ENCODE peak calls at places on chromosomes 16 and 17, in four cellular contexts. One of them, this sample, is unnamed.

GRCh38 chr17:41547921-41548843 is 20.1 kb upstream of the KRT19 start:
- DNase-seq in HepG2: no peak
- DNase-seq in K562: peak; percentile 54
- DNase-seq in WTC11: peak; percentile 23
- DNase-seq in this sample: no peak

GRCh38 chr17:30225919-30226553 is 9.5 kb downstream of the SLC6A4 start:
- DNase-seq in K562: no peak
- DNase-seq in HepG2: peak; percentile 96
- DNase-seq in WTC11: no peak
- DNase-seq in this sample: no peak

GRCh38 chr17:57114085-57114673 is 29.1 kb downstream of the AKAP1 start:
- DNase-seq in HepG2: peak; percentile 41
- DNase-seq in K562: peak; percentile 75
- DNase-seq in WTC11: peak; percentile 88
- DNase-seq in this sample: peak; percentile 88

GRCh38 chr16:82773018-82773417 is 146.2 kb downstream of the CDH13 start:
- DNase-seq in WTC11: no peak
- DNase-seq in K562: no peak
- DNase-seq in HepG2: no peak
- DNase-seq in this sample: no peak

GRCh38 chr16:22631264-22631663 is 120.6 kb downstream of the NPIPB5 start:
- DNase-seq in K562: no peak
- DNase-seq in WTC11: no peak
- DNase-seq in HepG2: no peak
- DNase-seq in this sample: no peak

GRCh38 chr17:9360610-9361571 is 214.7 kb downstream of the STX8 start:
- DNase-seq in WTC11: no peak
- DNase-seq in K562: no peak
- DNase-seq in HepG2: peak; percentile 90
- DNase-seq in this sample: no peak

GRCh38 chr17:68101075-68101991 is 65.8 kb downstream of the KPNA2 start:
- DNase-seq in HepG2: peak; percentile 93
- DNase-seq in WTC11: peak; percentile 94
- DNase-seq in K562: peak; percentile 64
- DNase-seq in this sample: peak; percentile 77

GRCh38 chr17:13228225-13228624 is 210.4 kb upstream of the ELAC2 start:
- DNase-seq in HepG2: no peak
- DNase-seq in WTC11: no peak
- DNase-seq in K562: no peak
- DNase-seq in this sample: no peak

GRCh38 chr16:13780841-13781553 is 139.0 kb upstream of the ERCC4 start:
- DNase-seq in HepG2: no peak
- DNase-seq in K562: no peak
- DNase-seq in WTC11: no peak
- DNase-seq in this sample: no peak

GRCh38 chr17:8488931-8489330 is 53.2 kb downstream of the NDEL1 start:
- DNase-seq in WTC11: no peak
- DNase-seq in K562: no peak
- DNase-seq in HepG2: no peak
- DNase-seq in this sample: no peak

GRCh38 chr16:83599789-83600462 is 207.9 kb upstream of the HSBP1 start:
- DNase-seq in WTC11: no peak
- DNase-seq in HepG2: no peak
- DNase-seq in K562: no peak
- DNase-seq in this sample: no peak

GRCh38 chr16:3317315-3317999 is 12.2 kb downstream of the ZNF75A start:
- DNase-seq in HepG2: no peak
- DNase-seq in K562: no peak
- DNase-seq in WTC11: no peak
- DNase-seq in this sample: no peak

GRCh38 chr16:85027349-85027967 is at the start of gene KIAA0513:
- DNase-seq in K562: peak; percentile 100
- DNase-seq in WTC11: peak; percentile 91
- DNase-seq in HepG2: peak; percentile 91
- DNase-seq in this sample: peak; percentile 99

GRCh38 chr17:60165976-60166375 is 16.2 kb downstream of the CA4 start:
- DNase-seq in HepG2: no peak
- DNase-seq in WTC11: no peak
- DNase-seq in K562: peak; percentile 12
- DNase-seq in this sample: peak; percentile 4

GRCh38 chr17:43554857-43555256 is 8.7 kb upstream of the ETV4 start:
- DNase-seq in K562: no peak
- DNase-seq in HepG2: no peak
- DNase-seq in WTC11: no peak
- DNase-seq in this sample: no peak

GRCh38 chr17:15981646-15982580 is 17.6 kb downstream of the ZSWIM7 start:
- DNase-seq in K562: peak; percentile 37
- DNase-seq in WTC11: no peak
- DNase-seq in HepG2: no peak
- DNase-seq in this sample: no peak

GRCh38 chr17:73513426-73513825 is 130.8 kb downstream of the SDK2 start:
- DNase-seq in HepG2: no peak
- DNase-seq in WTC11: no peak
- DNase-seq in K562: no peak
- DNase-seq in this sample: no peak

GRCh38 chr16:4263504-4264436 is 9.1 kb downstream of the TFAP4 start:
- DNase-seq in WTC11: peak; percentile 86
- DNase-seq in HepG2: peak; percentile 47
- DNase-seq in K562: peak; percentile 95
- DNase-seq in this sample: peak; percentile 86

GRCh38 chr17:32503251-32504165 is 16.7 kb downstream of the CDK5R1 start:
- DNase-seq in K562: no peak
- DNase-seq in WTC11: no peak
- DNase-seq in HepG2: no peak
- DNase-seq in this sample: no peak

GRCh38 chr17:63919311-63919723 is 678 bp upstream of the GH1 start:
- DNase-seq in HepG2: peak; percentile 44
- DNase-seq in WTC11: peak; percentile 81
- DNase-seq in K562: peak; percentile 78
- DNase-seq in this sample: peak; percentile 80

GRCh38 chr17:49359990-49360795 is 1.9 kb downstream of the ZNF652 start:
- DNase-seq in K562: no peak
- DNase-seq in WTC11: no peak
- DNase-seq in HepG2: no peak
- DNase-seq in this sample: no peak

GRCh38 chr17:49362723-49363117 is 670 bp upstream of the ZNF652 start:
- DNase-seq in WTC11: no peak
- DNase-seq in HepG2: no peak
- DNase-seq in K562: no peak
- DNase-seq in this sample: no peak

GRCh38 chr17:49360796-49361128 is 1.3 kb downstream of the ZNF652 start:
- DNase-seq in HepG2: no peak
- DNase-seq in K562: no peak
- DNase-seq in WTC11: no peak
- DNase-seq in this sample: no peak

GRCh38 chr17:49361902-49362722 is at the start of gene ZNF652:
- DNase-seq in HepG2: peak; percentile 96
- DNase-seq in K562: peak; percentile 98
- DNase-seq in WTC11: peak; percentile 98
- DNase-seq in this sample: peak; percentile 98

GRCh38 chr17:49361129-49361901 is 735 bp downstream of the ZNF652 start:
- DNase-seq in HepG2: peak; percentile 62
- DNase-seq in K562: peak; percentile 50
- DNase-seq in WTC11: peak; percentile 19
- DNase-seq in this sample: no peak
- TF ChIP-seq SP1 in HepG2: no peak
- TF ChIP-seq SP1 in K562: no peak
- TF ChIP-seq SP1 in WTC11: no peak
- TF ChIP-seq SP1 in this sample: no peak

GRCh38 chr17:76511562-76512365 is 10.5 kb upstream of the RHBDF2 start:
- DNase-seq in WTC11: no peak
- DNase-seq in HepG2: no peak
- DNase-seq in K562: no peak
- DNase-seq in this sample: no peak

GRCh38 chr17:76515291-76515949 is 14.2 kb upstream of the RHBDF2 start:
- DNase-seq in WTC11: no peak
- DNase-seq in HepG2: no peak
- DNase-seq in K562: no peak
- DNase-seq in this sample: no peak

GRCh38 chr17:76512366-76513305 is 11.4 kb upstream of the RHBDF2 start:
- DNase-seq in HepG2: no peak
- DNase-seq in WTC11: no peak
- DNase-seq in K562: no peak
- DNase-seq in this sample: no peak

GRCh38 chr17:76517638-76518038 is 16.4 kb upstream of the RHBDF2 start:
- DNase-seq in K562: no peak
- DNase-seq in HepG2: peak; percentile 50
- DNase-seq in WTC11: no peak
- DNase-seq in this sample: no peak

DNA sequence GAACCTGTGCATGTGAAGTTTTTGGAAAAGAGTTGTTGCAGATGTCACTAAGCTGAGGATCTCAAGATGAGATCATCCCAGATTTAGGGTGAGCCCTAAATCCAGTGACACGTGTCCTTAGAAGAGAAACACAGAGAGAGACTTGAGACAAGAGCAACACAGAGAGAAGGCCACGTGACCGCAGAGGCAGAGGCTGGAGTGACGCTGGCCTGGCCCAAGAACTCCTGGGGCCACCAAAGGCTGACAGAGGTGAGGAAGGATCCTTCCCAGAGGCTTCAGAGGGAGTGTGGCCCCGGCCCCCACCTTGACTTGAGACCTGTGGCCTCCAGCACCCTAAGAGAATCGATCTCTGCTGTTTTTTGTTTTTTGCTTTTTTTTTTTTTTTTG is 12.1 kb upstream of the RHBDF2 start:
- DNase-seq in HepG2: no peak
- DNase-seq in K562: no peak
- DNase-seq in WTC11: no peak
- DNase-seq in this sample: no peak
- TF ChIP-seq ELF4 in HepG2: no peak
- TF ChIP-seq ELF4 in K562: no peak
- TF ChIP-seq ELF4 in WTC11: no peak
- TF ChIP-seq ELF4 in this sample: no peak

DNA sequence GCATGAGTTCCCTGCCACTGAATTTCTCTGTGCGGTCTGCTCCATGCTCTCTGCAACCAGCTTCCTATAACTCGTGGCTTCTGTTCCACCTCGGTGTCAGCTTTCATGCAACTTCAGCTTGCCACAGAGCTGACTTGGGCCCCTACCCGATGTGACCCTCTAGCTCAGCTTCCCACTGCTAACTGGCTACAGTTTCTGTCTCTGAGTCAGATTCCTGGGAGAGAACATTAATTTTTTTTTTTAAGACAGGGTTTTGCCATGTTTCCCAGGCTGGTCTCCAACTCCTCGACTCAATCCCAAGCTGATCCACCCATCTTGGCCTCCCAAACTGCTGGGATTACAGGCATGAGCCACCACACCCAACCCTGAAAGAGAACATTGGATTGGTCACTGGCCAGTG is 35.5 kb upstream of the PSMD7 start:
- DNase-seq in HepG2: no peak
- DNase-seq in WTC11: no peak
- DNase-seq in K562: no peak
- DNase-seq in this sample: no peak
- TF ChIP-seq SP1 in HepG2: no peak
- TF ChIP-seq SP1 in WTC11: no peak
- TF ChIP-seq SP1 in K562: no peak
- TF ChIP-seq SP1 in this sample: no peak

GRCh38 chr16:57257455-57258070 is 12.5 kb downstream of the ARL2BP start:
- DNase-seq in HepG2: no peak
- DNase-seq in WTC11: no peak
- DNase-seq in K562: no peak
- DNase-seq in this sample: no peak
- TF ChIP-seq ELF4 in HepG2: no peak
- TF ChIP-seq ELF4 in WTC11: no peak
- TF ChIP-seq ELF4 in K562: no peak
- TF ChIP-seq ELF4 in this sample: no peak

GRCh38 chr17:4045477-4045876 is 81.2 kb upstream of the ATP2A3 start:
- DNase-seq in HepG2: no peak
- DNase-seq in WTC11: no peak
- DNase-seq in K562: no peak
- DNase-seq in this sample: no peak

GRCh38 chr17:4049546-4049945 is 85.3 kb upstream of the ATP2A3 start:
- DNase-seq in HepG2: no peak
- DNase-seq in WTC11: no peak
- DNase-seq in K562: no peak
- DNase-seq in this sample: no peak

GRCh38 chr17:4040784-4041183 is 76.5 kb upstream of the ATP2A3 start:
- DNase-seq in HepG2: no peak
- DNase-seq in K562: no peak
- DNase-seq in WTC11: no peak
- DNase-seq in this sample: no peak

GRCh38 chr17:4048218-4048617 is 84.0 kb upstream of the ATP2A3 start:
- DNase-seq in WTC11: no peak
- DNase-seq in HepG2: no peak
- DNase-seq in K562: no peak
- DNase-seq in this sample: no peak

DNA sequence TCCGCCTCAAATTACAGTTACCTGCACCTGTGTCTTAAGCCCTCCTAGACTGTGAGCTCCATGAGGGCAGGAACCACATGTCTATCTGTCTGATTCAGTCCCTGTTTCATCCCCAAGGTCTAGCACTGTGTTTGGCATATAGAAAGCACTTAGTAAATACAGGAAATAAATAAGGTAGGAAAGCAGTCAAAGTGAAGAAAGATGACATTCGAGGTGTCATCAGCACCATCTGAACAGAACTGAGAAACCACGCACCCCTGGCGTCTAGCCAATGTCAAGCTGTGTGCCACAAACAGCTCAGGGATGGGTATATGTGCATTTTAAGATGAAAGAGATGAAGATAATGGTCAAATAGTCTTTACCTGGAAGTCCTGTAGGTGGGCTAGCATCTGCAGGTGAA is 79.6 kb upstream of the ATP2A3 start:
- DNase-seq in HepG2: no peak
- DNase-seq in WTC11: no peak
- DNase-seq in K562: no peak
- DNase-seq in this sample: no peak
- TF ChIP-seq SP1 in HepG2: no peak
- TF ChIP-seq SP1 in WTC11: no peak
- TF ChIP-seq SP1 in K562: no peak
- TF ChIP-seq SP1 in this sample: no peak

GRCh38 chr17:79299349-79299748 is 224.7 kb downstream of the ENGASE start:
- DNase-seq in HepG2: no peak
- DNase-seq in K562: no peak
- DNase-seq in WTC11: no peak
- DNase-seq in this sample: no peak

GRCh38 chr17:79298801-79299200 is 224.2 kb downstream of the ENGASE start:
- DNase-seq in HepG2: no peak
- DNase-seq in K562: no peak
- DNase-seq in WTC11: no peak
- DNase-seq in this sample: no peak

GRCh38 chr17:79294459-79295071 is 219.9 kb downstream of the ENGASE start:
- DNase-seq in HepG2: peak; percentile 36
- DNase-seq in WTC11: peak; percentile 89
- DNase-seq in K562: peak; percentile 86
- DNase-seq in this sample: peak; percentile 83

GRCh38 chr17:79295307-79295706 is 220.7 kb downstream of the ENGASE start:
- DNase-seq in HepG2: no peak
- DNase-seq in K562: no peak
- DNase-seq in WTC11: no peak
- DNase-seq in this sample: no peak

DNA sequence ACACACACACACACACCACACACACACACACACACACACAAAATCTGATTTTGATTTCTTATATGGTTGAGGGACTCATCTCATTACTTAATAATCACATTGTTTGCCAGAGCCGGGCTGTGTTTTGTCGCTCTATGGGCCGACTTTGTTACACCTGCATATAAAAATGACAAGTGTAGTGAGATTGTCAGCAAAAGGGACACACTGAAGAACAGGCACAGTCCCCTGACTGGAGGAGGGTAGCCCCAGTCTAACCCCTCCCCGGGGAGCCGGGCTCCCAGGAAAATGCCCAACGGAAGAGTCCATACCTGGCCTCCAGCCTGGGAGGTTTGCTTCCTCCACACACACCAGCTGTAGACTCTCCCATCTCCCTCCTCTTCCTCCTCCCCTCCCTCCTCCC is 221.7 kb downstream of the ENGASE start:
- DNase-seq in HepG2: no peak
- DNase-seq in WTC11: no peak
- DNase-seq in K562: no peak
- DNase-seq in this sample: no peak
- TF ChIP-seq ELF4 in HepG2: no peak
- TF ChIP-seq ELF4 in WTC11: no peak
- TF ChIP-seq ELF4 in K562: no peak
- TF ChIP-seq ELF4 in this sample: no peak